ENCODE peak calls at places on chromosomes 4 and X, in six cellular contexts. L is hepatocyte, Q is adipocyte, J is Caco-2, B is HS-5, N is T-helper 2 cell. V is an unnamed sample.
A peak's percentile ranks its signal among the peaks of the same experiment; 100 is the strongest.

GRCh38 chr4:4430492-4431195 is 43.7 kb downstream of the NSG1 start:
- DNase-seq in L (peak; percentile 73), Q (peak; percentile 67), J (peak; percentile 65), B (peak; percentile 90), N (no peak), V (peak; percentile 44)

GRCh38 chr4:5203309-5203708 is 152.0 kb downstream of the STK32B start:
- DNase-seq in L (no peak), Q (peak; percentile 33), J (no peak), B (no peak), N (no peak), V (no peak)

GRCh38 chrX:123976671-123977316 is 15.3 kb downstream of the STAG2 start:
- DNase-seq in L (peak; percentile 5), Q (peak; percentile 62), J (peak; percentile 43), B (no peak), N (no peak), V (no peak)

GRCh38 chr4:124275-125081 is at the start of gene ZNF718:
- DNase-seq in L (peak; percentile 97), Q (peak; percentile 98), J (peak; percentile 94), B (peak; percentile 92), N (peak; percentile 64), V (peak; percentile 95)

GRCh38 chr4:7649411-7649740 is 214.6 kb upstream of the PSAPL1 start:
- DNase-seq in L (no peak), Q (no peak), J (no peak), B (no peak), N (no peak), V (no peak)

GRCh38 chr4:48027653-48028052 is 11.1 kb downstream of the NIPAL1 start:
- DNase-seq in L (no peak), Q (no peak), J (no peak), B (no peak), N (no peak), V (no peak)

GRCh38 chr4:119604266-119604665 is 24.3 kb downstream of the PDE5A start:
- DNase-seq in L (no peak), Q (no peak), J (no peak), B (no peak), N (no peak), V (no peak)

GRCh38 chrX:152899874-152900719 is 2.2 kb downstream of the ZNF185 start:
- DNase-seq in L (no peak), Q (no peak), J (no peak), B (no peak), N (no peak), V (no peak)

GRCh38 chrX:110569506-110569905 is 210.9 kb downstream of the RTL9 start:
- DNase-seq in L (no peak), Q (no peak), J (no peak), B (peak; percentile 22), N (no peak), V (no peak)

GRCh38 chr4:53547983-53548382 is 43.3 kb downstream of the LNX1 start:
- DNase-seq in L (no peak), Q (no peak), J (no peak), B (no peak), N (no peak), V (no peak)

GRCh38 chr4:80322716-80323115 is 12.8 kb upstream of the CFAP299 start:
- DNase-seq in L (peak; percentile 13), Q (peak; percentile 67), J (no peak), B (no peak), N (no peak), V (no peak)

GRCh38 chrX:153474718-153475117 is 4.3 kb upstream of the HAUS7 start:
- DNase-seq in L (peak; percentile 80), Q (peak; percentile 75), J (peak; percentile 61), B (no peak), N (peak; percentile 19), V (peak; percentile 92)

GRCh38 chr4:77177196-77177595 is 20.2 kb downstream of the CCNG2 start:
- DNase-seq in L (no peak), Q (no peak), J (no peak), B (no peak), N (no peak), V (no peak)

GRCh38 chr4:37892641-37893040 is 1.8 kb downstream of the TBC1D1 start:
- DNase-seq in L (no peak), Q (no peak), J (no peak), B (no peak), N (no peak), V (no peak)

GRCh38 chrX:20139966-20140365 is 1.7 kb downstream of the EIF1AX start:
- DNase-seq in L (no peak), Q (peak; percentile 63), J (no peak), B (no peak), N (no peak), V (no peak)

GRCh38 chr4:104879367-104879766 is 267.3 kb upstream of the TET2 start:
- DNase-seq in L (no peak), Q (peak; percentile 25), J (no peak), B (no peak), N (no peak), V (no peak)

GRCh38 chr4:140740422-140740821 is 15.8 kb downstream of the TBC1D9 start:
- DNase-seq in L (no peak), Q (no peak), J (no peak), B (no peak), N (no peak), V (no peak)

GRCh38 chr4:55078987-55079386 is 46.4 kb downstream of the KDR start:
- DNase-seq in L (no peak), Q (no peak), J (no peak), B (peak; percentile 9), N (no peak), V (peak; percentile 76)

GRCh38 chrX:2789569-2789968 is 37.7 kb downstream of the XG start:
- DNase-seq in L (no peak), Q (no peak), J (no peak), B (no peak), N (no peak), V (no peak)

GRCh38 chr4:184860018-184860530 is 34.3 kb upstream of the ACSL1 start:
- DNase-seq in L (no peak), Q (peak; percentile 25), J (no peak), B (no peak), N (no peak), V (no peak)

GRCh38 chr4:121778991-121779628 is 14.1 kb upstream of the SMIM43 start:
- DNase-seq in L (no peak), Q (no peak), J (no peak), B (no peak), N (no peak), V (no peak)

GRCh38 chrX:20988118-20988517 is 386.1 kb upstream of the CNKSR2 start:
- DNase-seq in L (no peak), Q (no peak), J (no peak), B (no peak), N (no peak), V (no peak)

GRCh38 chr4:187363453-187363852 is 632.1 kb upstream of the ZFP42 start:
- DNase-seq in L (no peak), Q (no peak), J (no peak), B (no peak), N (no peak), V (no peak)

GRCh38 chrX:125289920-125290319 is 29.8 kb upstream of the TEX13C start:
- DNase-seq in L (no peak), Q (no peak), J (no peak), B (no peak), N (no peak), V (no peak)

GRCh38 chrX:12580548-12580947 is 210.7 kb upstream of the PRPS2 start:
- DNase-seq in L (no peak), Q (no peak), J (no peak), B (peak; percentile 20), N (no peak), V (no peak)

GRCh38 chrX:45851434-45851991 is 650.8 kb upstream of the DIPK2B start:
- DNase-seq in L (peak; percentile 61), Q (peak; percentile 67), J (peak; percentile 57), B (no peak), N (peak; percentile 18), V (peak; percentile 43)

GRCh38 chrX:38271154-38271716 is 50.6 kb upstream of the SRPX start:
- DNase-seq in L (no peak), Q (no peak), J (no peak), B (no peak), N (no peak), V (no peak)

GRCh38 chr4:36273276-36273675 is 8.1 kb upstream of the DTHD1 start:
- DNase-seq in L (no peak), Q (no peak), J (no peak), B (no peak), N (no peak), V (no peak)

GRCh38 chrX:135974279-135974856 is 580 bp upstream of the MMGT1 start:
- DNase-seq in L (peak; percentile 85), Q (peak; percentile 84), J (peak; percentile 57), B (no peak), N (peak; percentile 55), V (peak; percentile 92)

GRCh38 chrX:24526616-24527015 is 61.5 kb downstream of the PDK3 start:
- DNase-seq in L (no peak), Q (no peak), J (no peak), B (no peak), N (no peak), V (no peak)

GRCh38 chr4:41994461-41994860 is 4.1 kb downstream of the SLC30A9 start:
- DNase-seq in L (no peak), Q (no peak), J (no peak), B (no peak), N (no peak), V (no peak)

GRCh38 chr4:154313004-154313587 is 178.5 kb downstream of the DCHS2 start:
- DNase-seq in L (no peak), Q (peak; percentile 55), J (no peak), B (no peak), N (no peak), V (no peak)

GRCh38 chrX:49610718-49611310 is 12.0 kb downstream of the GAGE1 start:
- DNase-seq in L (peak; percentile 43), Q (no peak), J (peak; percentile 2), B (no peak), N (no peak), V (no peak)

GRCh38 chrX:53223955-53224859 is 800 bp downstream of the KDM5C start:
- DNase-seq in L (peak; percentile 35), Q (peak; percentile 58), J (no peak), B (peak; percentile 48), N (no peak), V (no peak)

GRCh38 chr4:1183985-1184773 is 11.8 kb upstream of the SPON2 start:
- DNase-seq in L (no peak), Q (no peak), J (no peak), B (no peak), N (no peak), V (no peak)